ENCODE peak calls at places on chromosomes 7 and 10, in six cellular contexts. P is stimulated activated CD8-positive, alpha-beta memory T cell treated with anti-CD3 and anti-CD28 coated beads, Interleukin-4, amount 100 ng/mL, for 4 hours; Z is lung; W is T-cell; H is cardiac muscle cell; Y is heart left ventricle. V is an unnamed sample.

GRCh38 chr7:991729-992444 is 8.9 kb downstream of the CYP2W1 start:
- DNase-seq in H (no peak), P (no peak), Y (no peak), Z (no peak), W (no peak), V (no peak)

GRCh38 chr10:103676058-103676785 is 179.2 kb downstream of the SH3PXD2A start:
- DNase-seq in H (peak), Y (no peak), W (no peak), P (no peak), Z (no peak), V (no peak)

GRCh38 chr10:60479305-60480020 is 89.8 kb upstream of the ANK3 start:
- DNase-seq in H (no peak), P (no peak), Z (no peak), W (no peak), Y (no peak), V (no peak)

GRCh38 chr10:112360308-112361270 is 13.3 kb upstream of the ACSL5 start:
- DNase-seq in Y (peak), H (peak), P (no peak), W (no peak), Z (peak), V (no peak)

GRCh38 chr7:134813668-134814067 is 34.2 kb downstream of the CALD1 start:
- DNase-seq in Y (no peak), H (peak), W (no peak), P (no peak), Z (no peak), V (no peak)

GRCh38 chr10:104332243-104333036 is 5.8 kb downstream of the ITPRIP start:
- DNase-seq in H (peak), Y (peak), P (no peak), Z (no peak), W (no peak), V (no peak)

GRCh38 chr7:21617916-21618390 is 75.1 kb downstream of the DNAH11 start:
- DNase-seq in H (peak), Y (peak), Z (peak), W (no peak), P (no peak), V (no peak)

GRCh38 chr10:22339761-22340361 is 5.4 kb upstream of the SPAG6 start:
- DNase-seq in H (no peak), P (no peak), W (no peak), Z (no peak), Y (no peak), V (no peak)

GRCh38 chr7:94391716-94392390 is 2.8 kb upstream of the COL1A2 start:
- DNase-seq in P (no peak), Z (no peak), W (no peak), Y (peak), H (peak), V (peak)

GRCh38 chr7:155514296-155514695 is 32.1 kb downstream of the CNPY1 start:
- DNase-seq in W (no peak), H (no peak), Y (no peak), Z (no peak), P (no peak), V (no peak)

GRCh38 chr10:103153765-103154197 is 39.3 kb downstream of the NT5C2 start:
- DNase-seq in Y (no peak), P (no peak), H (peak), Z (no peak), W (no peak), V (no peak)

GRCh38 chr7:118072893-118073674 is 110.9 kb upstream of the LSM8 start:
- DNase-seq in P (no peak), Z (no peak), H (no peak), W (no peak), Y (no peak), V (no peak)

GRCh38 chr10:129730272-129730992 is 233.6 kb downstream of the EBF3 start:
- DNase-seq in H (no peak), W (no peak), Y (no peak), P (no peak), Z (no peak), V (no peak)

GRCh38 chr10:30765611-30766010 is 136.1 kb upstream of the LYZL2 start:
- DNase-seq in W (no peak), Z (no peak), P (no peak), H (no peak), Y (no peak), V (no peak)

GRCh38 chr10:84765656-84766055 is 437.3 kb downstream of the CCSER2 start:
- DNase-seq in P (no peak), H (no peak), Z (no peak), W (no peak), Y (no peak), V (no peak)

GRCh38 chr7:80284848-80285247 is 150.2 kb downstream of the GNAI1 start:
- DNase-seq in W (no peak), H (peak), Z (no peak), P (no peak), Y (no peak), V (no peak)

GRCh38 chr7:121485457-121486243 is 89.5 kb upstream of the FAM3C start:
- DNase-seq in P (no peak), W (no peak), Z (no peak), Y (peak), H (peak), V (no peak)

GRCh38 chr7:15130666-15131541 is 228.4 kb upstream of the DGKB start:
- DNase-seq in H (peak), Y (no peak), W (no peak), Z (no peak), P (no peak), V (no peak)

GRCh38 chr10:114638874-114639625 is 19.0 kb downstream of the ABLIM1 start:
- DNase-seq in Y (no peak), Z (no peak), P (no peak), W (no peak), H (peak), V (no peak)

GRCh38 chr10:59177862-59178235 is 1.4 kb downstream of the PHYHIPL start:
- DNase-seq in Y (no peak), W (no peak), P (no peak), H (no peak), Z (no peak), V (no peak)

GRCh38 chr10:34112431-34112830 is 702.7 kb downstream of the PARD3 start:
- DNase-seq in P (no peak), Y (no peak), H (peak), Z (no peak), W (no peak), V (no peak)

GRCh38 chr10:75109459-75109778 is 2.0 kb upstream of the SAMD8 start:
- DNase-seq in W (no peak), Z (no peak), P (no peak), H (no peak), Y (peak), V (no peak)

GRCh38 chr10:103021897-103022286 is 103.8 kb downstream of the CNNM2 start:
- DNase-seq in Y (no peak), P (no peak), Z (no peak), H (peak), W (no peak), V (no peak)

GRCh38 chr10:76342996-76343395 is 911.6 kb downstream of the LRMDA start:
- DNase-seq in W (no peak), Y (no peak), P (no peak), H (no peak), Z (no peak), V (no peak)

GRCh38 chr7:127817466-127817865 is 165.5 kb downstream of the SND1 start:
- DNase-seq in Z (no peak), Y (no peak), P (no peak), H (no peak), W (no peak), V (no peak)

GRCh38 chr7:143375298-143376034 is 5.7 kb upstream of the ZYX start:
- DNase-seq in Y (no peak), H (peak), P (no peak), W (peak), Z (no peak), V (no peak)

GRCh38 chr10:4111593-4111992 is 326.6 kb upstream of the KLF6 start:
- DNase-seq in Y (no peak), W (no peak), H (no peak), Z (no peak), P (no peak), V (no peak)

GRCh38 chr7:55505259-55505658 is 67.0 kb downstream of the VOPP1 start:
- DNase-seq in Y (no peak), H (no peak), W (no peak), P (no peak), Z (no peak), V (no peak)

GRCh38 chr10:98957801-98958200 is 277.9 kb downstream of the HPSE2 start:
- DNase-seq in Z (no peak), Y (no peak), W (no peak), P (no peak), H (no peak), V (no peak)

GRCh38 chr10:110609592-110609991 is 34.5 kb upstream of the RBM20 start:
- DNase-seq in Z (no peak), H (no peak), P (no peak), Y (no peak), W (no peak), V (no peak)

GRCh38 chr10:130018730-130019185 is 54.7 kb upstream of the EBF3 start:
- DNase-seq in W (no peak), Y (no peak), Z (no peak), H (no peak), P (no peak), V (no peak)

GRCh38 chr7:141550694-141551079 is 523 bp upstream of the AGK start:
- DNase-seq in Z (no peak), W (no peak), H (no peak), Y (no peak), P (no peak), V (no peak)

GRCh38 chr7:48031111-48031510 is 2.2 kb upstream of the SUN3 start:
- DNase-seq in W (no peak), Z (no peak), P (no peak), Y (no peak), H (no peak), V (no peak)

V was measured in NT2/D1.